ENCODE peak calls at places on chromosomes 12 and 14, in eight cellular contexts. K is AG09309, R is HepG2, O is Panc1, G is astrocyte of the spinal cord, S is GM12864, C is pancreas, Z is lower leg skin. J is an unnamed sample.

GRCh38 chr14:59912443-59912842 is 7.5 kb upstream of the LRRC9 start:
- DNase-seq in K (no peak), R (no peak), O (no peak), G (no peak), S (no peak), C (no peak), Z (no peak), J (no peak)

GRCh38 chr12:68367903-68368302 is 35.7 kb upstream of the MDM1 start:
- DNase-seq in K (no peak), R (no peak), O (no peak), G (no peak), S (no peak), C (no peak), Z (no peak), J (no peak)

GRCh38 chr12:24487606-24488005 is 461.3 kb downstream of the BCAT1 start:
- DNase-seq in K (no peak), R (no peak), O (no peak), G (peak; percentile 17), S (no peak), C (no peak), Z (no peak), J (no peak)

GRCh38 chr14:102182901-102183619 is 43.4 kb downstream of the WDR20 start:
- DNase-seq in K (no peak), R (no peak), O (no peak), G (peak; percentile 20), S (no peak), C (no peak), Z (no peak), J (no peak)

GRCh38 chr12:67710582-67710981 is 62.0 kb downstream of the DYRK2 start:
- DNase-seq in K (no peak), R (peak; percentile 67), O (no peak), G (no peak), S (peak; percentile 54), C (no peak), Z (no peak), J (no peak)

GRCh38 chr14:105021656-105022275 is 883 bp upstream of the CDCA4 start:
- DNase-seq in K (no peak), R (peak; percentile 47), O (no peak), G (no peak), S (no peak), C (no peak), Z (no peak), J (no peak)

GRCh38 chr12:9163392-9163791 is 44.8 kb downstream of the PZP start:
- DNase-seq in K (no peak), R (peak; percentile 12), O (no peak), G (no peak), S (no peak), C (no peak), Z (no peak), J (no peak)

GRCh38 chr12:77189463-77189862 is 124.1 kb upstream of the E2F7 start:
- DNase-seq in K (no peak), R (no peak), O (no peak), G (peak; percentile 85), S (no peak), C (no peak), Z (no peak), J (no peak)

GRCh38 chr12:5889381-5890047 is 55.5 kb downstream of the ANO2 start:
- DNase-seq in K (no peak), R (peak; percentile 26), O (no peak), G (no peak), S (no peak), C (no peak), Z (peak; percentile 5), J (no peak)

GRCh38 chr14:91048676-91049075 is 11.8 kb downstream of the RPS6KA5 start:
- DNase-seq in K (no peak), R (no peak), O (no peak), G (no peak), S (no peak), C (no peak), Z (no peak), J (no peak)

GRCh38 chr12:57149309-57149900 is 2.0 kb upstream of the LRP1-AS start:
- DNase-seq in K (no peak), R (peak; percentile 27), O (no peak), G (no peak), S (no peak), C (no peak), Z (peak; percentile 94), J (peak; percentile 88)

GRCh38 chr12:12432373-12432772 is 75.5 kb downstream of the BORCS5 start:
- DNase-seq in K (peak; percentile 43), R (no peak), O (no peak), G (peak; percentile 69), S (no peak), C (no peak), Z (no peak), J (no peak)

GRCh38 chr14:38297681-38298080 is 41.8 kb upstream of the CLEC14A start:
- DNase-seq in K (no peak), R (no peak), O (no peak), G (peak; percentile 20), S (no peak), C (no peak), Z (no peak), J (no peak)

GRCh38 chr12:94725375-94726168 is 75.2 kb upstream of the TMCC3 start:
- DNase-seq in K (peak; percentile 18), R (peak; percentile 23), O (no peak), G (peak; percentile 34), S (peak; percentile 21), C (no peak), Z (no peak), J (no peak)
- TF ChIP-seq CTCF in K (peak; percentile 48), R (peak; percentile 38), O (peak; percentile 40), G (peak; percentile 52), S (peak; percentile 53), C (no peak), Z (no peak), J (no peak)

GRCh38 chr12:30754750-30755394 is at the start of gene CAPRIN2:
- DNase-seq in K (peak; percentile 76), R (peak; percentile 90), O (peak; percentile 83), G (peak; percentile 98), S (peak; percentile 80), C (peak; percentile 99), Z (peak; percentile 99), J (peak; percentile 97)
- TF ChIP-seq CTCF in K (peak; percentile 23), R (peak; percentile 87), O (peak; percentile 83), G (peak; percentile 26), S (no peak), C (peak; percentile 20), Z (no peak), J (no peak)

GRCh38 chr14:22158560-22158959 is 430.5 kb downstream of the DAD1 start:
- DNase-seq in K (no peak), R (no peak), O (no peak), G (no peak), S (no peak), C (no peak), Z (no peak), J (no peak)

GRCh38 chr14:22164616-22165015 is 424.4 kb downstream of the DAD1 start:
- DNase-seq in K (no peak), R (no peak), O (no peak), G (peak; percentile 19), S (no peak), C (no peak), Z (no peak), J (no peak)

GRCh38 chr14:22159968-22160367 is 429.1 kb downstream of the DAD1 start:
- DNase-seq in K (no peak), R (no peak), O (no peak), G (no peak), S (no peak), C (no peak), Z (no peak), J (no peak)

GRCh38 chr14:22159049-22159448 is 430.0 kb downstream of the DAD1 start:
- DNase-seq in K (no peak), R (no peak), O (no peak), G (peak; percentile 38), S (no peak), C (no peak), Z (no peak), J (no peak)

DNA sequence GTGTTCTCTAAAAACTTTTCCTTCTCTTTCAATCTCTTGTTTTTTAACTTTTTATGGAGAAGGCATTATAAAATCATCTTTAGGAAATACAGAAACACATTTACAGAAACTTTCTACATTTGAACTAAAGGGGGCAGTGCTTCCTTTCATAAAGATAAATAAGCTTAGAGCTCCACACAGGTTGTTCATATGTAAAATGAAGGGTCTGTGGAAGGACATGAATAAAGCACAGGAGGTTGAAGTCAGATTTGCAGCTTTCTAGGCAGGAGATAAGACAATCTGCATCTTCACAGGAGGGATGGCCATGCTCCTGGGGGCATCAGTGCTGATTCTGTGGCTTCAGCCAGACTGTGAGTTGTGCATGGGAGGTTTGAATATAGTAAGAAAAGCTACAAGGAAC is 426.0 kb downstream of the DAD1 start:
- DNase-seq in K (no peak), R (peak; percentile 43), O (no peak), G (peak; percentile 40), S (no peak), C (no peak), Z (no peak), J (no peak)
- TF ChIP-seq CTCF in K (no peak), R (peak; percentile 57), O (peak; percentile 21), G (peak; percentile 18), S (peak; percentile 15), C (no peak), Z (no peak), J (no peak)

GRCh38 chr12:109598428-109598854 is 24.8 kb downstream of the MVK start:
- DNase-seq in K (no peak), R (no peak), O (no peak), G (no peak), S (no peak), C (no peak), Z (no peak), J (no peak)

GRCh38 chr12:109599087-109599486 is 25.5 kb downstream of the MVK start:
- DNase-seq in K (no peak), R (no peak), O (no peak), G (no peak), S (no peak), C (no peak), Z (no peak), J (no peak)

GRCh38 chr12:109600481-109600880 is 26.9 kb downstream of the MVK start:
- DNase-seq in K (no peak), R (no peak), O (no peak), G (no peak), S (no peak), C (no peak), Z (no peak), J (no peak)

GRCh38 chr12:109601557-109601956 is 28.0 kb downstream of the MVK start:
- DNase-seq in K (no peak), R (no peak), O (no peak), G (no peak), S (no peak), C (no peak), Z (no peak), J (no peak)

DNA sequence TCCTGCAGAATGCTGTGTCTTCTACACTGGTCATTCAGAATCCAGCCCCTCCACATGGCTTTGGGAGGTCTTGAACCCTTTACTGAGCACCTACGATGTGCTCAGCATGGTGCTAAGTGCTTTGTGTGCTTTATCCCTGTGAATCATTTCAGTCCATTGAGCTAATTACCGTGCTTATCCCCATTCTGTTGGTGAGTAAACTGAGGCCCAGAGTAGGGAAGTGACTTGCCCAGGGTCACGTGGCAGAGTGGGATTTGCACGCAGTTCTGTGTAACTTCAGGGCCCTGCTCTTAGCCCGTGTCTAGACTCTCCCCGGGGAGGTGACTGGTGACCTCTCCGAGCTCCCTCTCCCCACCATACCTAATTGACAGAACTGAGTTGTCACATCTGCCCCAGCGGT is 27.4 kb downstream of the MVK start:
- DNase-seq in K (no peak), R (no peak), O (no peak), G (no peak), S (no peak), C (no peak), Z (no peak), J (no peak)
- TF ChIP-seq CTCF in K (no peak), R (no peak), O (no peak), G (no peak), S (no peak), C (no peak), Z (no peak), J (no peak)

J was measured in coronary artery.